ENCODE peak calls at places on chromosome 10, in eight cellular contexts. G is A549; V is stimulated activated CD8-positive, alpha-beta memory T cell treated with anti-CD3 and anti-CD28 coated beads, Interleukin-7, amount 100 ng/mL, for 24 hours; E is NCI-H82; Z is T-helper 1 cell; I is effector CD4-positive, alpha-beta T cell; W is amniotic stem cell; D is pons. C is an unnamed sample.

GRCh38 chr10:28684986-28685580 is 7.8 kb downstream of the BAMBI start:
- DNase-seq in G (peak), V (no peak), E (no peak), Z (no peak), I (no peak), W (no peak), D (no peak), C (no peak)

GRCh38 chr10:103660364-103661197 is 167.1 kb downstream of the NEURL1 start:
- DNase-seq in G (no peak), V (no peak), E (no peak), Z (no peak), I (no peak), W (no peak), D (no peak), C (no peak)

GRCh38 chr10:17066801-17067200 is 62.8 kb downstream of the CUBN start:
- DNase-seq in G (no peak), V (no peak), E (no peak), Z (no peak), I (no peak), W (no peak), D (no peak), C (no peak)

GRCh38 chr10:81918766-81919165 is 43.8 kb downstream of the NRG3 start:
- DNase-seq in G (no peak), V (no peak), E (no peak), Z (no peak), I (no peak), W (no peak), D (no peak), C (no peak)

GRCh38 chr10:112333452-112333851 is 40.5 kb upstream of the ACSL5 start:
- DNase-seq in G (no peak), V (no peak), E (no peak), Z (no peak), I (no peak), W (no peak), D (no peak), C (no peak)

GRCh38 chr10:12187321-12187905 is 8.3 kb downstream of the NUDT5 start:
- DNase-seq in G (no peak), V (no peak), E (no peak), Z (no peak), I (no peak), W (no peak), D (no peak), C (no peak)

GRCh38 chr10:112952282-112952991 is 2.4 kb downstream of the TCF7L2 start:
- DNase-seq in G (peak), V (no peak), E (peak), Z (no peak), I (no peak), W (no peak), D (no peak), C (no peak)

GRCh38 chr10:11242443-11243386 is 225.0 kb downstream of the CELF2 start:
- DNase-seq in G (no peak), V (no peak), E (no peak), Z (no peak), I (no peak), W (no peak), D (peak), C (no peak)

GRCh38 chr10:122301055-122301810 is 30.1 kb downstream of the BTBD16 start:
- DNase-seq in G (no peak), V (no peak), E (no peak), Z (peak), I (no peak), W (no peak), D (no peak), C (no peak)

GRCh38 chr10:99981581-99982199 is 28.1 kb downstream of the DNMBP start:
- DNase-seq in G (no peak), V (no peak), E (peak), Z (no peak), I (no peak), W (no peak), D (no peak), C (no peak)

GRCh38 chr10:110512461-110513187 is 14.9 kb downstream of the DUSP5 start:
- DNase-seq in G (peak), V (peak), E (peak), Z (no peak), I (no peak), W (peak), D (no peak), C (no peak)

GRCh38 chr10:97444212-97444611 is 1.6 kb downstream of the EXOSC1 start:
- DNase-seq in G (no peak), V (no peak), E (no peak), Z (no peak), I (no peak), W (no peak), D (no peak), C (no peak)

GRCh38 chr10:133230387-133231195 is 574 bp downstream of the UTF1 start:
- DNase-seq in G (peak), V (no peak), E (no peak), Z (no peak), I (no peak), W (no peak), D (no peak), C (no peak)

GRCh38 chr10:75432176-75432575 is 752 bp downstream of the LRMDA start:
- DNase-seq in G (no peak), V (no peak), E (no peak), Z (no peak), I (no peak), W (no peak), D (no peak), C (no peak)

GRCh38 chr10:112938808-112939482 is 11.1 kb upstream of the TCF7L2 start:
- DNase-seq in G (no peak), V (no peak), E (peak), Z (no peak), I (no peak), W (no peak), D (no peak), C (no peak)

C was measured in T-cell.